ENCODE peak calls at places on chromosomes 1 and 21, in six cellular contexts. One of them, this sample, is unnamed.

GRCh38 chr21:35234725-35235124 is 185.6 kb upstream of the RUNX1 start:
- DNase-seq in iris pigment epithelial cell: peak
- DNase-seq in stimulated activated CD4-positive, alpha-beta T cell treated with anti-CD3 and anti-CD28 coated beads, TNF-alpha, amount 100 ng/mL, for 4 hours: no peak
- DNase-seq in amniotic epithelial cell: no peak
- DNase-seq in Daoy: no peak
- DNase-seq in GM13977: no peak
- DNase-seq in this sample: no peak

GRCh38 chr1:1460540-1461130 is 10.9 kb upstream of the ATAD3B start:
- DNase-seq in iris pigment epithelial cell: no peak
- DNase-seq in stimulated activated CD4-positive, alpha-beta T cell treated with anti-CD3 and anti-CD28 coated beads, TNF-alpha, amount 100 ng/mL, for 4 hours: no peak
- DNase-seq in amniotic epithelial cell: no peak
- DNase-seq in Daoy: no peak
- DNase-seq in GM13977: no peak
- DNase-seq in this sample: no peak

GRCh38 chr1:205746757-205747412 is 3.1 kb downstream of the NUCKS1 start:
- DNase-seq in iris pigment epithelial cell: peak
- DNase-seq in stimulated activated CD4-positive, alpha-beta T cell treated with anti-CD3 and anti-CD28 coated beads, TNF-alpha, amount 100 ng/mL, for 4 hours: no peak
- DNase-seq in amniotic epithelial cell: no peak
- DNase-seq in Daoy: no peak
- DNase-seq in GM13977: no peak
- DNase-seq in this sample: peak

GRCh38 chr1:5532811-5533210 is 459.4 kb downstream of the NPHP4 start:
- DNase-seq in iris pigment epithelial cell: no peak
- DNase-seq in stimulated activated CD4-positive, alpha-beta T cell treated with anti-CD3 and anti-CD28 coated beads, TNF-alpha, amount 100 ng/mL, for 4 hours: no peak
- DNase-seq in amniotic epithelial cell: no peak
- DNase-seq in Daoy: no peak
- DNase-seq in GM13977: no peak
- DNase-seq in this sample: no peak

GRCh38 chr1:85137660-85138059 is 63.2 kb downstream of the SYDE2 start:
- DNase-seq in iris pigment epithelial cell: no peak
- DNase-seq in stimulated activated CD4-positive, alpha-beta T cell treated with anti-CD3 and anti-CD28 coated beads, TNF-alpha, amount 100 ng/mL, for 4 hours: no peak
- DNase-seq in amniotic epithelial cell: peak
- DNase-seq in Daoy: no peak
- DNase-seq in GM13977: no peak
- DNase-seq in this sample: no peak

GRCh38 chr1:201503397-201504176 is 3.3 kb downstream of the CSRP1 start:
- DNase-seq in iris pigment epithelial cell: peak
- DNase-seq in stimulated activated CD4-positive, alpha-beta T cell treated with anti-CD3 and anti-CD28 coated beads, TNF-alpha, amount 100 ng/mL, for 4 hours: no peak
- DNase-seq in amniotic epithelial cell: peak
- DNase-seq in Daoy: peak
- DNase-seq in GM13977: no peak
- DNase-seq in this sample: peak

GRCh38 chr1:64320470-64320869 is 117.0 kb downstream of the UBE2U start:
- DNase-seq in iris pigment epithelial cell: peak
- DNase-seq in stimulated activated CD4-positive, alpha-beta T cell treated with anti-CD3 and anti-CD28 coated beads, TNF-alpha, amount 100 ng/mL, for 4 hours: no peak
- DNase-seq in amniotic epithelial cell: no peak
- DNase-seq in Daoy: peak
- DNase-seq in GM13977: no peak
- DNase-seq in this sample: peak

GRCh38 chr1:19033516-19033840 is 77.0 kb upstream of the IFFO2 start:
- DNase-seq in iris pigment epithelial cell: no peak
- DNase-seq in stimulated activated CD4-positive, alpha-beta T cell treated with anti-CD3 and anti-CD28 coated beads, TNF-alpha, amount 100 ng/mL, for 4 hours: no peak
- DNase-seq in amniotic epithelial cell: no peak
- DNase-seq in Daoy: no peak
- DNase-seq in GM13977: no peak
- DNase-seq in this sample: no peak

GRCh38 chr1:90386899-90387334 is 330.2 kb downstream of the BARHL2 start:
- DNase-seq in iris pigment epithelial cell: peak
- DNase-seq in stimulated activated CD4-positive, alpha-beta T cell treated with anti-CD3 and anti-CD28 coated beads, TNF-alpha, amount 100 ng/mL, for 4 hours: no peak
- DNase-seq in amniotic epithelial cell: peak
- DNase-seq in Daoy: no peak
- DNase-seq in GM13977: no peak
- DNase-seq in this sample: no peak